ENCODE peak calls at places on chromosomes 7 and 10, in seven cellular contexts. E is activated T-cell treated with anti-CD3 and anti-CD28 coated beads for 1 hour, I is spleen, A is SJCRH30, R is psoas muscle, L is 8988T, S is cardiac fibroblast. J is an unnamed sample.

GRCh38 chr10:75939541-75939940 is 508.1 kb downstream of the LRMDA start:
- DNase-seq in E (no peak), I (no peak), A (no peak), R (no peak), L (no peak), S (no peak), J (no peak)

GRCh38 chr7:3063016-3063753 is 19.5 kb upstream of the CARD11 start:
- DNase-seq in E (peak), I (peak), A (no peak), R (no peak), L (no peak), S (no peak), J (peak)

GRCh38 chr7:134515569-134516468 is 11.5 kb upstream of the AKR1B10 start:
- DNase-seq in E (no peak), I (no peak), A (peak), R (no peak), L (no peak), S (peak), J (no peak)

GRCh38 chr10:69863580-69863979 is 61.9 kb downstream of the COL13A1 start:
- DNase-seq in E (no peak), I (no peak), A (no peak), R (peak), L (no peak), S (no peak), J (no peak)

GRCh38 chr10:22670796-22671195 is 43.6 kb downstream of the PIP4K2A start:
- DNase-seq in E (no peak), I (no peak), A (no peak), R (no peak), L (no peak), S (peak), J (no peak)

GRCh38 chr10:91033536-91033935 is 112.6 kb upstream of the ANKRD1 start:
- DNase-seq in E (no peak), I (no peak), A (no peak), R (no peak), L (no peak), S (no peak), J (no peak)

GRCh38 chr7:131640686-131641085 is 84.3 kb upstream of the PODXL start:
- DNase-seq in E (no peak), I (no peak), A (no peak), R (no peak), L (no peak), S (no peak), J (no peak)

GRCh38 chr10:17784701-17785100 is 24.4 kb upstream of the MRC1 start:
- DNase-seq in E (no peak), I (no peak), A (no peak), R (no peak), L (no peak), S (peak), J (no peak)

GRCh38 chr10:3067859-3068179 is 471 bp downstream of the PFKP start:
- DNase-seq in E (no peak), I (no peak), A (peak), R (no peak), L (peak), S (no peak), J (no peak)

GRCh38 chr7:94179466-94179865 is 175.3 kb upstream of the BET1 start:
- DNase-seq in E (no peak), I (no peak), A (no peak), R (no peak), L (no peak), S (peak), J (no peak)

GRCh38 chr7:149855368-149856305 is 17.5 kb downstream of the ZNF862 start:
- DNase-seq in E (no peak), I (no peak), A (peak), R (peak), L (no peak), S (peak), J (no peak)

GRCh38 chr10:47311193-47311899 is 10.9 kb upstream of the GDF2 start:
- DNase-seq in E (peak), I (peak), A (peak), R (peak), L (no peak), S (no peak), J (peak)

GRCh38 chr10:15141136-15142067 is 27.1 kb downstream of the NMT2 start:
- DNase-seq in E (no peak), I (no peak), A (peak), R (no peak), L (no peak), S (no peak), J (peak)

GRCh38 chr10:58950618-58951017 is 225.8 kb upstream of the PHYHIPL start:
- DNase-seq in E (no peak), I (no peak), A (no peak), R (no peak), L (no peak), S (no peak), J (no peak)

GRCh38 chr10:31749293-31749692 is 179.3 kb downstream of the ARHGAP12 start:
- DNase-seq in E (no peak), I (no peak), A (peak), R (no peak), L (no peak), S (no peak), J (no peak)

GRCh38 chr10:129877773-129878371 is 86.2 kb downstream of the EBF3 start:
- DNase-seq in E (peak), I (no peak), A (peak), R (peak), L (no peak), S (peak), J (peak)

GRCh38 chr7:22718200-22718711 is 8.7 kb upstream of the IL6 start:
- DNase-seq in E (no peak), I (no peak), A (no peak), R (no peak), L (no peak), S (peak), J (no peak)

J was measured in naive thymus-derived CD8-positive, alpha-beta T cell.